ENCODE peak calls at places on chromosomes 7 and 10, in eight cellular contexts. One of them, this sample, is unnamed.

GRCh38 chr7:884191-885003 is 8.0 kb downstream of the GET4 start:
- DNase-seq in DMS79: no peak
- DNase-seq in effector memory CD8-positive, alpha-beta T cell: no peak
- DNase-seq in activated T-cell treated with anti-CD3 and anti-CD28 coated beads for 48 hours: no peak
- DNase-seq in heart right ventricle: no peak
- DNase-seq in effector CD4-positive, alpha-beta T cell: no peak
- DNase-seq in AG08395: no peak
- DNase-seq in omental fat pad: no peak
- DNase-seq in this sample: no peak

GRCh38 chr7:98656899-98657298 is 39.8 kb downstream of the NPTX2 start:
- DNase-seq in AG08395: no peak
- DNase-seq in activated T-cell treated with anti-CD3 and anti-CD28 coated beads for 48 hours: no peak
- DNase-seq in effector CD4-positive, alpha-beta T cell: no peak
- DNase-seq in omental fat pad: no peak
- DNase-seq in effector memory CD8-positive, alpha-beta T cell: no peak
- DNase-seq in heart right ventricle: no peak
- DNase-seq in DMS79: no peak
- DNase-seq in this sample: no peak

GRCh38 chr7:26618898-26619297 is 245.5 kb downstream of the SKAP2 start:
- DNase-seq in AG08395: no peak
- DNase-seq in DMS79: no peak
- DNase-seq in effector memory CD8-positive, alpha-beta T cell: no peak
- DNase-seq in activated T-cell treated with anti-CD3 and anti-CD28 coated beads for 48 hours: no peak
- DNase-seq in omental fat pad: no peak
- DNase-seq in heart right ventricle: no peak
- DNase-seq in effector CD4-positive, alpha-beta T cell: no peak
- DNase-seq in this sample: no peak

GRCh38 chr10:43898592-43898991 is 249.9 kb upstream of the ZNF32 start:
- DNase-seq in activated T-cell treated with anti-CD3 and anti-CD28 coated beads for 48 hours: no peak
- DNase-seq in effector CD4-positive, alpha-beta T cell: no peak
- DNase-seq in DMS79: no peak
- DNase-seq in heart right ventricle: no peak
- DNase-seq in effector memory CD8-positive, alpha-beta T cell: no peak
- DNase-seq in AG08395: no peak
- DNase-seq in omental fat pad: no peak
- DNase-seq in this sample: no peak

GRCh38 chr10:26790596-26790995 is 70.2 kb downstream of the ABI1 start:
- DNase-seq in effector CD4-positive, alpha-beta T cell: no peak
- DNase-seq in DMS79: no peak
- DNase-seq in omental fat pad: no peak
- DNase-seq in AG08395: no peak
- DNase-seq in heart right ventricle: no peak
- DNase-seq in activated T-cell treated with anti-CD3 and anti-CD28 coated beads for 48 hours: no peak
- DNase-seq in effector memory CD8-positive, alpha-beta T cell: no peak
- DNase-seq in this sample: no peak

GRCh38 chr10:77603529-77603927 is 34.1 kb downstream of the KCNMA1 start:
- DNase-seq in omental fat pad: no peak
- DNase-seq in activated T-cell treated with anti-CD3 and anti-CD28 coated beads for 48 hours: no peak
- DNase-seq in heart right ventricle: no peak
- DNase-seq in effector CD4-positive, alpha-beta T cell: no peak
- DNase-seq in effector memory CD8-positive, alpha-beta T cell: no peak
- DNase-seq in DMS79: no peak
- DNase-seq in AG08395: no peak
- DNase-seq in this sample: no peak

GRCh38 chr10:71782917-71783490 is 9.7 kb upstream of the VSIR start:
- DNase-seq in DMS79: no peak
- DNase-seq in heart right ventricle: no peak
- DNase-seq in effector memory CD8-positive, alpha-beta T cell: no peak
- DNase-seq in AG08395: no peak
- DNase-seq in omental fat pad: no peak
- DNase-seq in activated T-cell treated with anti-CD3 and anti-CD28 coated beads for 48 hours: no peak
- DNase-seq in effector CD4-positive, alpha-beta T cell: no peak
- DNase-seq in this sample: no peak

GRCh38 chr10:119517235-119518141 is 25.0 kb downstream of the RGS10 start:
- DNase-seq in AG08395: peak; percentile 32
- DNase-seq in effector CD4-positive, alpha-beta T cell: peak; percentile 43
- DNase-seq in heart right ventricle: no peak
- DNase-seq in activated T-cell treated with anti-CD3 and anti-CD28 coated beads for 48 hours: peak; percentile 61
- DNase-seq in effector memory CD8-positive, alpha-beta T cell: peak; percentile 36
- DNase-seq in DMS79: no peak
- DNase-seq in omental fat pad: no peak
- DNase-seq in this sample: no peak

GRCh38 chr7:12303096-12303495 is 92.0 kb downstream of the TMEM106B start:
- DNase-seq in DMS79: no peak
- DNase-seq in AG08395: no peak
- DNase-seq in effector memory CD8-positive, alpha-beta T cell: no peak
- DNase-seq in heart right ventricle: no peak
- DNase-seq in activated T-cell treated with anti-CD3 and anti-CD28 coated beads for 48 hours: no peak
- DNase-seq in effector CD4-positive, alpha-beta T cell: no peak
- DNase-seq in omental fat pad: no peak
- DNase-seq in this sample: no peak

GRCh38 chr7:79287976-79288375 is 165.5 kb downstream of the MAGI2 start:
- DNase-seq in effector memory CD8-positive, alpha-beta T cell: no peak
- DNase-seq in heart right ventricle: no peak
- DNase-seq in AG08395: no peak
- DNase-seq in omental fat pad: no peak
- DNase-seq in effector CD4-positive, alpha-beta T cell: no peak
- DNase-seq in DMS79: no peak
- DNase-seq in activated T-cell treated with anti-CD3 and anti-CD28 coated beads for 48 hours: no peak
- DNase-seq in this sample: no peak

GRCh38 chr10:86942441-86943315 is 14.7 kb downstream of the MMRN2 start:
- DNase-seq in DMS79: no peak
- DNase-seq in activated T-cell treated with anti-CD3 and anti-CD28 coated beads for 48 hours: no peak
- DNase-seq in heart right ventricle: peak; percentile 49
- DNase-seq in AG08395: no peak
- DNase-seq in effector CD4-positive, alpha-beta T cell: no peak
- DNase-seq in omental fat pad: no peak
- DNase-seq in effector memory CD8-positive, alpha-beta T cell: no peak
- DNase-seq in this sample: no peak

GRCh38 chr10:83617692-83618325 is 521.5 kb upstream of the GHITM start:
- DNase-seq in DMS79: no peak
- DNase-seq in effector CD4-positive, alpha-beta T cell: no peak
- DNase-seq in omental fat pad: no peak
- DNase-seq in heart right ventricle: no peak
- DNase-seq in activated T-cell treated with anti-CD3 and anti-CD28 coated beads for 48 hours: no peak
- DNase-seq in effector memory CD8-positive, alpha-beta T cell: no peak
- DNase-seq in AG08395: no peak
- DNase-seq in this sample: no peak

GRCh38 chr7:151899513-151900360 is 22.8 kb upstream of the PRKAG2 start:
- DNase-seq in heart right ventricle: no peak
- DNase-seq in effector CD4-positive, alpha-beta T cell: no peak
- DNase-seq in DMS79: no peak
- DNase-seq in AG08395: no peak
- DNase-seq in effector memory CD8-positive, alpha-beta T cell: no peak
- DNase-seq in activated T-cell treated with anti-CD3 and anti-CD28 coated beads for 48 hours: no peak
- DNase-seq in omental fat pad: no peak
- DNase-seq in this sample: no peak

GRCh38 chr10:3786295-3786981 is 1.4 kb upstream of the KLF6 start:
- DNase-seq in heart right ventricle: peak; percentile 52
- DNase-seq in effector memory CD8-positive, alpha-beta T cell: no peak
- DNase-seq in DMS79: no peak
- DNase-seq in omental fat pad: no peak
- DNase-seq in AG08395: no peak
- DNase-seq in activated T-cell treated with anti-CD3 and anti-CD28 coated beads for 48 hours: no peak
- DNase-seq in effector CD4-positive, alpha-beta T cell: no peak
- DNase-seq in this sample: no peak

GRCh38 chr7:121273467-121274167 is 55.2 kb upstream of the WNT16 start:
- DNase-seq in AG08395: no peak
- DNase-seq in DMS79: no peak
- DNase-seq in effector memory CD8-positive, alpha-beta T cell: no peak
- DNase-seq in omental fat pad: no peak
- DNase-seq in heart right ventricle: no peak
- DNase-seq in activated T-cell treated with anti-CD3 and anti-CD28 coated beads for 48 hours: no peak
- DNase-seq in effector CD4-positive, alpha-beta T cell: no peak
- DNase-seq in this sample: no peak

GRCh38 chr10:35639651-35640311 is 2.3 kb downstream of the FZD8 start:
- DNase-seq in effector CD4-positive, alpha-beta T cell: no peak
- DNase-seq in effector memory CD8-positive, alpha-beta T cell: no peak
- DNase-seq in heart right ventricle: peak; percentile 21
- DNase-seq in omental fat pad: no peak
- DNase-seq in DMS79: no peak
- DNase-seq in activated T-cell treated with anti-CD3 and anti-CD28 coated beads for 48 hours: peak; percentile 5
- DNase-seq in AG08395: no peak
- DNase-seq in this sample: no peak

GRCh38 chr7:135692055-135692454 is 29.7 kb downstream of the STMP1 start:
- DNase-seq in effector CD4-positive, alpha-beta T cell: no peak
- DNase-seq in heart right ventricle: no peak
- DNase-seq in DMS79: no peak
- DNase-seq in effector memory CD8-positive, alpha-beta T cell: no peak
- DNase-seq in omental fat pad: no peak
- DNase-seq in activated T-cell treated with anti-CD3 and anti-CD28 coated beads for 48 hours: no peak
- DNase-seq in AG08395: no peak
- DNase-seq in this sample: no peak

GRCh38 chr10:6665847-6666246 is 85.8 kb upstream of the PRKCQ start:
- DNase-seq in DMS79: no peak
- DNase-seq in AG08395: no peak
- DNase-seq in activated T-cell treated with anti-CD3 and anti-CD28 coated beads for 48 hours: peak; percentile 39
- DNase-seq in omental fat pad: no peak
- DNase-seq in heart right ventricle: no peak
- DNase-seq in effector CD4-positive, alpha-beta T cell: peak; percentile 8
- DNase-seq in effector memory CD8-positive, alpha-beta T cell: peak; percentile 28
- DNase-seq in this sample: no peak

GRCh38 chr10:43739171-43739570 is 90.5 kb upstream of the ZNF32 start:
- DNase-seq in omental fat pad: no peak
- DNase-seq in activated T-cell treated with anti-CD3 and anti-CD28 coated beads for 48 hours: no peak
- DNase-seq in DMS79: no peak
- DNase-seq in effector memory CD8-positive, alpha-beta T cell: no peak
- DNase-seq in effector CD4-positive, alpha-beta T cell: no peak
- DNase-seq in AG08395: peak; percentile 55
- DNase-seq in heart right ventricle: no peak
- DNase-seq in this sample: peak; percentile 40

GRCh38 chr10:120556164-120556532 is 99.1 kb downstream of the PLPP4 start:
- DNase-seq in activated T-cell treated with anti-CD3 and anti-CD28 coated beads for 48 hours: no peak
- DNase-seq in DMS79: no peak
- DNase-seq in omental fat pad: no peak
- DNase-seq in heart right ventricle: no peak
- DNase-seq in effector memory CD8-positive, alpha-beta T cell: no peak
- DNase-seq in AG08395: no peak
- DNase-seq in effector CD4-positive, alpha-beta T cell: no peak
- DNase-seq in this sample: no peak

GRCh38 chr10:32139223-32140073 is 83.2 kb upstream of the KIF5B start:
- DNase-seq in effector CD4-positive, alpha-beta T cell: no peak
- DNase-seq in heart right ventricle: peak; percentile 78
- DNase-seq in omental fat pad: peak; percentile 51
- DNase-seq in AG08395: peak; percentile 96
- DNase-seq in activated T-cell treated with anti-CD3 and anti-CD28 coated beads for 48 hours: no peak
- DNase-seq in effector memory CD8-positive, alpha-beta T cell: no peak
- DNase-seq in DMS79: no peak
- DNase-seq in this sample: peak; percentile 93

GRCh38 chr10:59314284-59314683 is 48.1 kb downstream of the FAM13C start:
- DNase-seq in omental fat pad: no peak
- DNase-seq in effector memory CD8-positive, alpha-beta T cell: no peak
- DNase-seq in effector CD4-positive, alpha-beta T cell: no peak
- DNase-seq in AG08395: no peak
- DNase-seq in DMS79: no peak
- DNase-seq in activated T-cell treated with anti-CD3 and anti-CD28 coated beads for 48 hours: no peak
- DNase-seq in heart right ventricle: no peak
- DNase-seq in this sample: no peak

GRCh38 chr7:157425137-157425731 is 88.4 kb downstream of the DNAJB6 start:
- DNase-seq in activated T-cell treated with anti-CD3 and anti-CD28 coated beads for 48 hours: no peak
- DNase-seq in omental fat pad: no peak
- DNase-seq in effector CD4-positive, alpha-beta T cell: no peak
- DNase-seq in effector memory CD8-positive, alpha-beta T cell: no peak
- DNase-seq in DMS79: no peak
- DNase-seq in AG08395: no peak
- DNase-seq in heart right ventricle: no peak
- DNase-seq in this sample: no peak

GRCh38 chr10:36349445-36350063 is 707.5 kb upstream of the FZD8 start:
- DNase-seq in effector CD4-positive, alpha-beta T cell: no peak
- DNase-seq in DMS79: no peak
- DNase-seq in omental fat pad: no peak
- DNase-seq in activated T-cell treated with anti-CD3 and anti-CD28 coated beads for 48 hours: no peak
- DNase-seq in AG08395: peak; percentile 87
- DNase-seq in effector memory CD8-positive, alpha-beta T cell: no peak
- DNase-seq in heart right ventricle: no peak
- DNase-seq in this sample: peak; percentile 23

GRCh38 chr10:69222157-69223027 is 2.3 kb downstream of the HKDC1 start:
- DNase-seq in AG08395: peak; percentile 51
- DNase-seq in omental fat pad: no peak
- DNase-seq in heart right ventricle: no peak
- DNase-seq in effector memory CD8-positive, alpha-beta T cell: peak; percentile 55
- DNase-seq in effector CD4-positive, alpha-beta T cell: peak; percentile 39
- DNase-seq in activated T-cell treated with anti-CD3 and anti-CD28 coated beads for 48 hours: peak; percentile 70
- DNase-seq in DMS79: no peak
- DNase-seq in this sample: peak; percentile 36

GRCh38 chr7:155974186-155974897 is 162.1 kb upstream of the SHH start:
- DNase-seq in heart right ventricle: no peak
- DNase-seq in effector memory CD8-positive, alpha-beta T cell: no peak
- DNase-seq in effector CD4-positive, alpha-beta T cell: no peak
- DNase-seq in DMS79: no peak
- DNase-seq in omental fat pad: no peak
- DNase-seq in AG08395: no peak
- DNase-seq in activated T-cell treated with anti-CD3 and anti-CD28 coated beads for 48 hours: no peak
- DNase-seq in this sample: no peak

GRCh38 chr7:376306-376969 is 86.5 kb downstream of the FOXL3 start:
- DNase-seq in AG08395: no peak
- DNase-seq in DMS79: no peak
- DNase-seq in heart right ventricle: no peak
- DNase-seq in omental fat pad: no peak
- DNase-seq in activated T-cell treated with anti-CD3 and anti-CD28 coated beads for 48 hours: no peak
- DNase-seq in effector CD4-positive, alpha-beta T cell: no peak
- DNase-seq in effector memory CD8-positive, alpha-beta T cell: no peak
- DNase-seq in this sample: no peak

GRCh38 chr7:48526375-48526732 is 355.1 kb downstream of the ABCA13 start:
- DNase-seq in DMS79: no peak
- DNase-seq in effector memory CD8-positive, alpha-beta T cell: no peak
- DNase-seq in omental fat pad: no peak
- DNase-seq in heart right ventricle: no peak
- DNase-seq in AG08395: no peak
- DNase-seq in effector CD4-positive, alpha-beta T cell: no peak
- DNase-seq in activated T-cell treated with anti-CD3 and anti-CD28 coated beads for 48 hours: no peak
- DNase-seq in this sample: no peak

GRCh38 chr7:31382722-31383121 is 42.2 kb upstream of the NEUROD6 start:
- DNase-seq in activated T-cell treated with anti-CD3 and anti-CD28 coated beads for 48 hours: no peak
- DNase-seq in heart right ventricle: no peak
- DNase-seq in AG08395: no peak
- DNase-seq in effector CD4-positive, alpha-beta T cell: no peak
- DNase-seq in omental fat pad: no peak
- DNase-seq in effector memory CD8-positive, alpha-beta T cell: no peak
- DNase-seq in DMS79: no peak
- DNase-seq in this sample: no peak

GRCh38 chr10:69734797-69735468 is 66.8 kb upstream of the COL13A1 start:
- DNase-seq in activated T-cell treated with anti-CD3 and anti-CD28 coated beads for 48 hours: peak; percentile 18
- DNase-seq in heart right ventricle: no peak
- DNase-seq in effector memory CD8-positive, alpha-beta T cell: no peak
- DNase-seq in AG08395: no peak
- DNase-seq in omental fat pad: no peak
- DNase-seq in effector CD4-positive, alpha-beta T cell: no peak
- DNase-seq in DMS79: no peak
- DNase-seq in this sample: no peak

GRCh38 chr7:43942997-43943701 is 16.9 kb downstream of the UBE2D4 start:
- DNase-seq in omental fat pad: no peak
- DNase-seq in effector CD4-positive, alpha-beta T cell: no peak
- DNase-seq in effector memory CD8-positive, alpha-beta T cell: no peak
- DNase-seq in heart right ventricle: no peak
- DNase-seq in activated T-cell treated with anti-CD3 and anti-CD28 coated beads for 48 hours: no peak
- DNase-seq in DMS79: no peak
- DNase-seq in AG08395: no peak
- DNase-seq in this sample: no peak

GRCh38 chr10:99370993-99371392 is 41.8 kb downstream of the CNNM1 start:
- DNase-seq in effector CD4-positive, alpha-beta T cell: no peak
- DNase-seq in heart right ventricle: no peak
- DNase-seq in effector memory CD8-positive, alpha-beta T cell: no peak
- DNase-seq in omental fat pad: no peak
- DNase-seq in activated T-cell treated with anti-CD3 and anti-CD28 coated beads for 48 hours: no peak
- DNase-seq in AG08395: peak; percentile 61
- DNase-seq in DMS79: no peak
- DNase-seq in this sample: no peak

GRCh38 chr10:35643151-35643975 is 1.3 kb upstream of the FZD8 start:
- DNase-seq in effector memory CD8-positive, alpha-beta T cell: no peak
- DNase-seq in omental fat pad: no peak
- DNase-seq in effector CD4-positive, alpha-beta T cell: no peak
- DNase-seq in AG08395: peak; percentile 47
- DNase-seq in heart right ventricle: peak; percentile 83
- DNase-seq in DMS79: no peak
- DNase-seq in activated T-cell treated with anti-CD3 and anti-CD28 coated beads for 48 hours: peak; percentile 2
- DNase-seq in this sample: no peak

GRCh38 chr10:25493122-25493893 is 318.5 kb downstream of the GPR158 start:
- DNase-seq in AG08395: no peak
- DNase-seq in effector memory CD8-positive, alpha-beta T cell: no peak
- DNase-seq in DMS79: no peak
- DNase-seq in omental fat pad: no peak
- DNase-seq in activated T-cell treated with anti-CD3 and anti-CD28 coated beads for 48 hours: no peak
- DNase-seq in heart right ventricle: no peak
- DNase-seq in effector CD4-positive, alpha-beta T cell: no peak
- DNase-seq in this sample: no peak